ENCODE peak calls at places on chromosomes 1 and 21, in five cellular contexts. One of them, this sample, is unnamed.

GRCh38 chr21:38930838-38931237 is 125.1 kb downstream of the ETS2 start:
- DNase-seq in thoracic aorta: no peak
- DNase-seq in aorta: no peak
- DNase-seq in tibial artery: peak
- DNase-seq in upper lobe of right lung: no peak
- DNase-seq in this sample: peak

GRCh38 chr21:26939532-26940181 is 27.2 kb downstream of the ADAMTS5 start:
- DNase-seq in aorta: no peak
- DNase-seq in upper lobe of right lung: no peak
- DNase-seq in tibial artery: no peak
- DNase-seq in thoracic aorta: no peak
- DNase-seq in this sample: no peak

GRCh38 chr1:245894843-245895242 is 612.2 kb downstream of the SMYD3 start:
- DNase-seq in thoracic aorta: no peak
- DNase-seq in upper lobe of right lung: no peak
- DNase-seq in tibial artery: no peak
- DNase-seq in aorta: no peak
- DNase-seq in this sample: no peak

GRCh38 chr1:150558761-150559626 is 9.8 kb downstream of the ADAMTSL4 start:
- DNase-seq in upper lobe of right lung: peak
- DNase-seq in tibial artery: peak
- DNase-seq in thoracic aorta: no peak
- DNase-seq in aorta: peak
- DNase-seq in this sample: no peak

GRCh38 chr1:221622389-221622788 is 119.5 kb downstream of the DUSP10 start:
- DNase-seq in thoracic aorta: no peak
- DNase-seq in tibial artery: no peak
- DNase-seq in aorta: no peak
- DNase-seq in upper lobe of right lung: no peak
- DNase-seq in this sample: no peak

GRCh38 chr1:214377886-214378285 is 96.9 kb downstream of the SMYD2 start:
- DNase-seq in thoracic aorta: no peak
- DNase-seq in tibial artery: no peak
- DNase-seq in aorta: no peak
- DNase-seq in upper lobe of right lung: no peak
- DNase-seq in this sample: no peak

GRCh38 chr1:3377166-3377565 is 77.3 kb upstream of the ARHGEF16 start:
- DNase-seq in upper lobe of right lung: no peak
- DNase-seq in tibial artery: no peak
- DNase-seq in thoracic aorta: no peak
- DNase-seq in aorta: no peak
- DNase-seq in this sample: no peak

GRCh38 chr21:42980959-42981523 is 6.7 kb downstream of the PKNOX1 start:
- DNase-seq in upper lobe of right lung: no peak
- DNase-seq in tibial artery: no peak
- DNase-seq in thoracic aorta: no peak
- DNase-seq in aorta: no peak
- DNase-seq in this sample: no peak

GRCh38 chr1:91091812-91092211 is 70.0 kb upstream of the ZNF644 start:
- DNase-seq in upper lobe of right lung: no peak
- DNase-seq in thoracic aorta: no peak
- DNase-seq in aorta: no peak
- DNase-seq in tibial artery: no peak
- DNase-seq in this sample: no peak

GRCh38 chr1:41572224-41572623 is 87.7 kb upstream of the EDN2 start:
- DNase-seq in thoracic aorta: no peak
- DNase-seq in upper lobe of right lung: no peak
- DNase-seq in tibial artery: no peak
- DNase-seq in aorta: no peak
- DNase-seq in this sample: no peak

GRCh38 chr1:33256701-33257387 is 552 bp downstream of the ZNF362 start:
- DNase-seq in upper lobe of right lung: peak
- DNase-seq in thoracic aorta: no peak
- DNase-seq in aorta: peak
- DNase-seq in tibial artery: peak
- DNase-seq in this sample: peak

GRCh38 chr1:226062558-226063361 is at the start of gene H3-3A:
- DNase-seq in upper lobe of right lung: peak
- DNase-seq in thoracic aorta: peak
- DNase-seq in aorta: peak
- DNase-seq in tibial artery: peak
- DNase-seq in this sample: peak

GRCh38 chr1:7470904-7471638 is 300.0 kb upstream of the VAMP3 start:
- DNase-seq in upper lobe of right lung: peak
- DNase-seq in aorta: peak
- DNase-seq in tibial artery: peak
- DNase-seq in thoracic aorta: peak
- DNase-seq in this sample: no peak

GRCh38 chr1:155504207-155504606 is 58.4 kb downstream of the ASH1L start:
- DNase-seq in thoracic aorta: no peak
- DNase-seq in upper lobe of right lung: no peak
- DNase-seq in tibial artery: no peak
- DNase-seq in aorta: no peak
- DNase-seq in this sample: no peak

GRCh38 chr1:16367258-16367967 is 371 bp downstream of the SZRD1 start:
- DNase-seq in upper lobe of right lung: peak
- DNase-seq in aorta: peak
- DNase-seq in tibial artery: peak
- DNase-seq in thoracic aorta: peak
- DNase-seq in this sample: peak

GRCh38 chr1:10387611-10388386 is 11.1 kb upstream of the PGD start:
- DNase-seq in thoracic aorta: no peak
- DNase-seq in tibial artery: peak
- DNase-seq in aorta: no peak
- DNase-seq in upper lobe of right lung: no peak
- DNase-seq in this sample: no peak

GRCh38 chr1:83857108-83857507 is 141.8 kb downstream of the TTLL7 start:
- DNase-seq in aorta: no peak
- DNase-seq in tibial artery: no peak
- DNase-seq in upper lobe of right lung: no peak
- DNase-seq in thoracic aorta: no peak
- DNase-seq in this sample: no peak

GRCh38 chr21:37435120-37435519 is 68.5 kb downstream of the DYRK1A start:
- DNase-seq in tibial artery: peak
- DNase-seq in aorta: no peak
- DNase-seq in thoracic aorta: no peak
- DNase-seq in upper lobe of right lung: no peak
- DNase-seq in this sample: peak

GRCh38 chr1:156721131-156721924 is 6.9 kb upstream of the METTL25B start:
- DNase-seq in tibial artery: no peak
- DNase-seq in aorta: no peak
- DNase-seq in upper lobe of right lung: no peak
- DNase-seq in thoracic aorta: no peak
- DNase-seq in this sample: no peak

GRCh38 chr1:155175927-155176371 is 2.3 kb downstream of the TRIM46 start:
- DNase-seq in upper lobe of right lung: peak
- DNase-seq in thoracic aorta: no peak
- DNase-seq in tibial artery: no peak
- DNase-seq in aorta: peak
- DNase-seq in this sample: no peak

GRCh38 chr1:230157409-230158390 is 90.7 kb downstream of the GALNT2 start:
- DNase-seq in upper lobe of right lung: no peak
- DNase-seq in aorta: no peak
- DNase-seq in thoracic aorta: no peak
- DNase-seq in tibial artery: no peak
- DNase-seq in this sample: no peak

GRCh38 chr1:230636575-230637163 is 5.6 kb upstream of the COG2 start:
- DNase-seq in aorta: no peak
- DNase-seq in upper lobe of right lung: no peak
- DNase-seq in tibial artery: no peak
- DNase-seq in thoracic aorta: no peak
- DNase-seq in this sample: no peak

GRCh38 chr1:172545349-172546004 is 12.5 kb downstream of the SUCO start:
- DNase-seq in upper lobe of right lung: no peak
- DNase-seq in tibial artery: no peak
- DNase-seq in aorta: no peak
- DNase-seq in thoracic aorta: no peak
- DNase-seq in this sample: no peak

GRCh38 chr1:95072532-95073419 is at the start of gene ALG14:
- DNase-seq in upper lobe of right lung: peak
- DNase-seq in tibial artery: peak
- DNase-seq in thoracic aorta: peak
- DNase-seq in aorta: peak
- DNase-seq in this sample: peak

GRCh38 chr1:166514067-166514466 is 325.2 kb upstream of the POGK start:
- DNase-seq in thoracic aorta: no peak
- DNase-seq in aorta: no peak
- DNase-seq in tibial artery: no peak
- DNase-seq in upper lobe of right lung: no peak
- DNase-seq in this sample: no peak

GRCh38 chr1:155022927-155023236 is 10.7 kb downstream of the DCST2 start:
- DNase-seq in tibial artery: no peak
- DNase-seq in aorta: no peak
- DNase-seq in thoracic aorta: no peak
- DNase-seq in upper lobe of right lung: no peak
- DNase-seq in this sample: no peak

GRCh38 chr21:22154579-22155274 is 1156.5 kb downstream of the NCAM2 start:
- DNase-seq in thoracic aorta: no peak
- DNase-seq in upper lobe of right lung: no peak
- DNase-seq in tibial artery: no peak
- DNase-seq in aorta: no peak
- DNase-seq in this sample: no peak

GRCh38 chr1:210681158-210681557 is 352.5 kb downstream of the HHAT start:
- DNase-seq in upper lobe of right lung: no peak
- DNase-seq in thoracic aorta: no peak
- DNase-seq in tibial artery: no peak
- DNase-seq in aorta: no peak
- DNase-seq in this sample: no peak

GRCh38 chr1:31664528-31664927 is 19.9 kb upstream of the PEF1 start:
- DNase-seq in thoracic aorta: no peak
- DNase-seq in aorta: no peak
- DNase-seq in tibial artery: no peak
- DNase-seq in upper lobe of right lung: no peak
- DNase-seq in this sample: no peak
- H3K27ac ChIP-seq in thoracic aorta: no peak
- H3K27ac ChIP-seq in aorta: no peak
- H3K27ac ChIP-seq in tibial artery: no peak
- H3K27ac ChIP-seq in upper lobe of right lung: no peak
- H3K27ac ChIP-seq in this sample: no peak

GRCh38 chr1:15344800-15345710 is 64.6 kb upstream of the EFHD2 start:
- DNase-seq in upper lobe of right lung: no peak
- DNase-seq in aorta: peak
- DNase-seq in thoracic aorta: no peak
- DNase-seq in tibial artery: no peak
- DNase-seq in this sample: no peak
- H3K27ac ChIP-seq in upper lobe of right lung: no peak
- H3K27ac ChIP-seq in aorta: no peak
- H3K27ac ChIP-seq in thoracic aorta: no peak
- H3K27ac ChIP-seq in tibial artery: no peak
- H3K27ac ChIP-seq in this sample: no peak

DNA sequence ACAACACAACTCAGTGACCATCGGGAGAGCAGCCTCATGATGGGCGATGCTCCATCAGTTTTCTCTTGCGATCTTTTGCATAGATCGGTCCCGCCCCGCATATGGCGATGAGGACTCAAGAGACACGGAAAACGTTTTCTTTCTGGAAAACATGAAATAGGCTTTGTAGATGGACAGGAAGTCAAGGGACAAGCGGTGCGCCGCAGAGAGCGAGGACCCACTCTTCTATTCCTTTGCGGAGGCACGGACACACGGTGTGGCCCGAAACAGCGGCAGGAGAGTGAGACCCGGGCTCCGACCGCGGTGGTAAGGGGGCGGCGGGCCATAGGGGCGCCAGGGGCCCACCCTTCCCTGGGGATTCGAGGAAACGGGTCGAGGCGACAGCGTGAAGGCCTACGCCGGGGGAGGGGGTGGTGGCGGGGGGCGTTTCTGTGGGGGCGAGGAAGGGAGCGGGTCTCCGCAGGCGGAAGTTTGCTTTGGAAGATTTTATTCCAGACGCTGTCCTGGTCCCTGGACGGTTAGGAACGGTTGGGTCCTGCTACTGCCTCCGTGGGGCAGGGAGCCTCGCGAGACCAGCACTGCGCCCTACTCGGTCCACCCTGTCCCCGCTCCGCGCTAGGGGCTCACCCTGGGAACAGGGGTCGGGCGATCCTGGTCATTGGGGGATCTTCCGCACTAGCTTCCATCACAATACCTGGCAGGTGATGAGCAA is 796 bp upstream of the TDRKH start:
- DNase-seq in aorta: no peak
- DNase-seq in upper lobe of right lung: no peak
- DNase-seq in tibial artery: no peak
- DNase-seq in thoracic aorta: no peak
- DNase-seq in this sample: no peak
- H3K27ac ChIP-seq in aorta: no peak
- H3K27ac ChIP-seq in upper lobe of right lung: peak
- H3K27ac ChIP-seq in tibial artery: peak
- H3K27ac ChIP-seq in thoracic aorta: peak
- H3K27ac ChIP-seq in this sample: peak

GRCh38 chr1:205593532-205593931 is 38.3 kb downstream of the ELK4 start:
- DNase-seq in aorta: no peak
- DNase-seq in thoracic aorta: no peak
- DNase-seq in tibial artery: no peak
- DNase-seq in upper lobe of right lung: no peak
- DNase-seq in this sample: no peak
- H3K27ac ChIP-seq in aorta: no peak
- H3K27ac ChIP-seq in thoracic aorta: no peak
- H3K27ac ChIP-seq in tibial artery: no peak
- H3K27ac ChIP-seq in upper lobe of right lung: no peak
- H3K27ac ChIP-seq in this sample: peak

DNA sequence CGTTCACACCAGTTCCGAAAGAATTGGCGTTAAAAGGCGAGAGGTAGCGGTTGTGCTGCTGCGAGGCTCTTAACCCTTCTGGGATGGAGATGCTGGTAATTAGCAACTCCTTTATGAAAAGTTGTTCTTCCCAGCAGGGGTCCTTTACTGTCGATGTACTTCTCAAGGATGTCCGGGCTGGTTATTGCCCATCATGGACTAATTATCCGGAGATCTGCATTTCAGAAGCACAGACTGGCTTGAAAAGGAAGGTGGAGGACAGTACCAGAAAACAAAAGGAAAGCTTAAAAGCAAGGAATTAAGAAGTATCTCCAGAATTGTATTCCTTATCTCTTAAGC is 1.4 kb downstream of the AK4 start:
- DNase-seq in thoracic aorta: no peak
- DNase-seq in aorta: no peak
- DNase-seq in upper lobe of right lung: no peak
- DNase-seq in tibial artery: no peak
- DNase-seq in this sample: no peak
- H3K27ac ChIP-seq in thoracic aorta: peak
- H3K27ac ChIP-seq in aorta: peak
- H3K27ac ChIP-seq in upper lobe of right lung: no peak
- H3K27ac ChIP-seq in tibial artery: peak
- H3K27ac ChIP-seq in this sample: peak

GRCh38 chr1:181092056-181092455 is 3.6 kb downstream of the IER5 start:
- DNase-seq in upper lobe of right lung: no peak
- DNase-seq in tibial artery: no peak
- DNase-seq in aorta: no peak
- DNase-seq in thoracic aorta: no peak
- DNase-seq in this sample: no peak
- H3K27ac ChIP-seq in upper lobe of right lung: no peak
- H3K27ac ChIP-seq in tibial artery: no peak
- H3K27ac ChIP-seq in aorta: no peak
- H3K27ac ChIP-seq in thoracic aorta: no peak
- H3K27ac ChIP-seq in this sample: peak

GRCh38 chr1:18902523-18903312 is at the start of gene ALDH4A1:
- DNase-seq in upper lobe of right lung: peak
- DNase-seq in tibial artery: peak
- DNase-seq in thoracic aorta: peak
- DNase-seq in aorta: peak
- DNase-seq in this sample: peak
- H3K27ac ChIP-seq in upper lobe of right lung: peak
- H3K27ac ChIP-seq in tibial artery: peak
- H3K27ac ChIP-seq in thoracic aorta: peak
- H3K27ac ChIP-seq in aorta: peak
- H3K27ac ChIP-seq in this sample: peak

GRCh38 chr1:192941722-192942411 is 117.3 kb downstream of the UCHL5 start:
- DNase-seq in upper lobe of right lung: no peak
- DNase-seq in aorta: no peak
- DNase-seq in tibial artery: no peak
- DNase-seq in thoracic aorta: no peak
- DNase-seq in this sample: no peak
- H3K27ac ChIP-seq in upper lobe of right lung: no peak
- H3K27ac ChIP-seq in aorta: no peak
- H3K27ac ChIP-seq in tibial artery: no peak
- H3K27ac ChIP-seq in thoracic aorta: no peak
- H3K27ac ChIP-seq in this sample: no peak